ENCODE peak calls at places on chromosomes 2 and 18, in four cellular contexts. R, K, G and H are unnamed samples. For H3K4me1 and H3K36me3, the result is how much of the 10 kb centered on the place peaks cover.

GRCh38 chr2:13996527-13996926 is 636.0 kb upstream of the LRATD1 start:
- DNase-seq in R (no peak), K (no peak), G (no peak), H (no peak)

GRCh38 chr2:222837643-222838056 is 23.2 kb upstream of the ACSL3 start:
- DNase-seq in R (no peak), K (no peak), G (no peak), H (no peak)

GRCh38 chr2:177665948-177666347 is 273.4 kb downstream of the AGPS start:
- DNase-seq in R (no peak), K (no peak), G (no peak), H (no peak)

GRCh38 chr2:10329880-10330699 is 27.4 kb downstream of the HPCAL1 start:
- DNase-seq in R (peak), K (no peak), G (peak), H (peak)

GRCh38 chr18:52392160-52392559 is 52.2 kb downstream of the DCC start:
- DNase-seq in R (no peak), K (no peak), G (no peak), H (no peak)

GRCh38 chr2:136010126-136010525 is 24.7 kb upstream of the DARS1 start:
- DNase-seq in R (no peak), K (no peak), G (no peak), H (no peak)

GRCh38 chr18:58579561-58580047 is 49.3 kb downstream of the ALPK2 start:
- DNase-seq in R (no peak), K (no peak), G (no peak), H (no peak)

GRCh38 chr2:182784777-182785176 is 68.7 kb downstream of the DNAJC10 start:
- DNase-seq in R (peak), K (no peak), G (peak), H (no peak)

GRCh38 chr18:45066868-45067267 is 386.2 kb downstream of the SETBP1 start:
- DNase-seq in R (no peak), K (no peak), G (no peak), H (no peak)

GRCh38 chr2:239661334-239662312 is 260.8 kb upstream of the HDAC4 start:
- DNase-seq in R (no peak), K (no peak), G (no peak), H (no peak)

GRCh38 chr2:205531082-205531481 is 151.2 kb upstream of the NRP2 start:
- DNase-seq in R (no peak), K (no peak), G (no peak), H (no peak)

GRCh38 chr2:72198532-72199241 is 51.0 kb upstream of the CYP26B1 start:
- DNase-seq in R (no peak), K (no peak), G (no peak), H (no peak)

GRCh38 chr2:222903234-222904220 is 42.7 kb downstream of the ACSL3 start:
- DNase-seq in R (peak), K (no peak), G (peak), H (no peak)

GRCh38 chr18:22170421-22171262 is 1.3 kb downstream of the GATA6 start:
- DNase-seq in R (peak), K (peak), G (no peak), H (no peak)

GRCh38 chr2:16773080-16773713 is 107.6 kb upstream of the CYRIA start:
- DNase-seq in R (no peak), K (no peak), G (peak), H (no peak)

GRCh38 chr18:79570266-79571201 is 109.1 kb upstream of the CTDP1 start:
- DNase-seq in R (no peak), K (peak), G (no peak), H (no peak)

GRCh38 chr2:159706385-159706980 is 5.8 kb upstream of the MARCHF7 start:
- DNase-seq in R (peak), K (no peak), G (no peak), H (no peak)

GRCh38 chr2:8256888-8257287 is 425.0 kb upstream of the ID2 start:
- DNase-seq in R (no peak), K (no peak), G (no peak), H (no peak)

GRCh38 chr2:200609027-200609614 is 23.3 kb downstream of the AOX1 start:
- DNase-seq in R (no peak), K (no peak), G (no peak), H (no peak)

GRCh38 chr2:179440642-179441251 is 176.1 kb upstream of the SESTD1 start:
- DNase-seq in R (peak), K (no peak), G (peak), H (no peak)

GRCh38 chr2:207879536-207879935 is 109.8 kb upstream of the FZD5 start:
- DNase-seq in R (no peak), K (no peak), G (no peak), H (no peak)

GRCh38 chr2:219178377-219179175 is 501 bp downstream of the RETREG2 start:
- DNase-seq in R (peak), K (no peak), G (peak), H (peak)

GRCh38 chr2:79985571-79985970 is 319.0 kb downstream of the LRRTM1 start:
- DNase-seq in R (no peak), K (no peak), G (no peak), H (no peak)

DNA sequence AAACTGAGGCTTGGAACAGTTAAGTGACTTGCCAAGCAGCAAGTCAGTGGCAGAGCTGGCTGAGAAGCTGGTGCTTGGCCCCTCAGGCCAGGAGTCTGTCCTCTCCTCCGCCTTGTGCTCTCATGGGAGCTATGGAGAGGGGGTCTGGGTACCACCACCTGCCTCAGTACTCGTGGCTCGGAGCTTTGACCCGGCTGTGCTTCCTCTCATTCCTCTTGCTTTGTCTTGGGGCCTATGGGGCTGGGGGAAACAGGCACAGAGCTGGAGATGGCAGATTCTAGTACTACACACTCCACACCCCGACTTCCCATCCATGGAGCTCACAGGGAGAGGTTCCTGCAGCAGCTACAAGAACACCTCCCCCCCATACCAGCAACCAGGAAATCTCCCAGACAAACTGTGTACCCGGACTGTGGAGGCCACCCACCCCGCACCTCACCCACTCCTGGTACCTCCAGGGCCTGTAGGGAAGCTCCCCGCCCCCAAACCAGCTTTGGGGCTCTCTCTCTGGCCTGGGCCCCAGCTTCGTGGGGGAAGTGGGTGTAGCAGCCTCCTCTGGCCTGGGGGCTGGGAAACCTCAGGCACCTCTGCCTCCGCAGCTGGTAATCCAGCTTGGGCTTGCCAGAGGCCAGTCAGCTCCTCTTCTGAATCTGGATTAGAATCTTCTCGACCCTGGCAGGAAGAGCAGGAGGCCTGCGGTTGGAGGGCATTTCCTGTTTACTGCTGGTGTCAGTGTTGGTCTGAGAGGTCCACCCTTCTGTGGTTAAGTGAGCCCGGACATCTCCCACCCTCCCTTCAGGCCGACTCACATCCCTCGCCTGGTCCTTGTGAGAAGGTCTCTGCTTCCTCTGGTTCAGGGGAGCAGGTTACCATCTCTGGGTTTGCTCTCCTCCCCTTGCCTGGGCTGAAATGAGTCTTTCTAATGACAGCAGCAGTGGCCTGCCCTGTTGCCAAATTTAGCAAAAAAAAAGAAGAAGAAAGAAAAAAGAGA is 22.3 kb upstream of the RHOB start:
- DNase-seq in R (peak), K (no peak), G (peak), H (no peak)
- H3K4me1 ChIP-seq in R (under half), K (under half), G (under half), H (under half)

GRCh38 chr2:95027369-95027720 is 1.8 kb downstream of the MAL start:
- DNase-seq in R (no peak), K (no peak), G (no peak), H (no peak)
- H3K36me3 ChIP-seq in R (under half), K (under half), G (under half), H (under half)

DNA sequence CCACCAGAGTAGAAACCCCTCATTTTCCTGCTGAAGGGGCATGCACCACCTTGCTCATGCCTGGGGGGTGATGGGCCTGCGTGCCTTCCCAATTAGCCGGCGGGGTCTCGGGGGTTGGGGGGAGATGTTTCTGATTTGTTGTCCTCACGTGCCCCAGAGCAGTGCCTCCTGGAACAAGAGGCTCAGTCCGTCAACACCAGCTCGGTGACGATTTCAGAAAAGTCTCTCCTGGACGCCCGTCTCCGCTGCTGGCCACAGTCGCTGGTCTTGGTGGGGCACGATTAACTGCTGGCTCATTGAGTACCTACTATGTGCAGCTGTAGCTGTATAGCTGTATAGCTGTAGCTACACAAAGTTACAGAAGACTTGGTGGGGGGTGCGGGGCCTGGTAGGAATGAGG is 4.4 kb downstream of the ACKR3 start:
- DNase-seq in R (no peak), K (no peak), G (no peak), H (no peak)
- H3K4me3 ChIP-seq in R (no peak), K (no peak), G (no peak), H (no peak)

GRCh38 chr18:3268306-3268705 is 6.4 kb downstream of the MYL12B start:
- DNase-seq in R (no peak), K (no peak), G (no peak), H (no peak)

GRCh38 chr18:3266062-3266608 is 4.2 kb downstream of the MYL12B start:
- DNase-seq in R (no peak), K (no peak), G (no peak), H (no peak)

GRCh38 chr18:3265564-3266033 is 3.7 kb downstream of the MYL12B start:
- DNase-seq in R (no peak), K (no peak), G (no peak), H (no peak)

GRCh38 chr18:3269900-3270299 is 8.0 kb downstream of the MYL12B start:
- DNase-seq in R (no peak), K (no peak), G (no peak), H (no peak)

GRCh38 chr18:3269241-3269640 is 7.3 kb downstream of the MYL12B start:
- DNase-seq in R (no peak), K (no peak), G (no peak), H (no peak)
- H3K4me1 ChIP-seq in R (half or more), K (under half), G (half or more), H (under half)

GRCh38 chr2:189000221-189000620 is 26.0 kb downstream of the COL3A1 start:
- DNase-seq in R (no peak), K (no peak), G (no peak), H (no peak)
- H3K36me3 ChIP-seq in R (under half), K (under half), G (under half), H (under half)

GRCh38 chr2:174145827-174146226 is 102.5 kb downstream of the OLA1 start:
- DNase-seq in R (peak), K (no peak), G (no peak), H (no peak)

GRCh38 chr2:174149530-174149929 is 98.8 kb downstream of the OLA1 start:
- DNase-seq in R (no peak), K (no peak), G (no peak), H (no peak)

GRCh38 chr2:174153757-174154680 is 94.3 kb downstream of the OLA1 start:
- DNase-seq in R (no peak), K (no peak), G (no peak), H (no peak)

DNA sequence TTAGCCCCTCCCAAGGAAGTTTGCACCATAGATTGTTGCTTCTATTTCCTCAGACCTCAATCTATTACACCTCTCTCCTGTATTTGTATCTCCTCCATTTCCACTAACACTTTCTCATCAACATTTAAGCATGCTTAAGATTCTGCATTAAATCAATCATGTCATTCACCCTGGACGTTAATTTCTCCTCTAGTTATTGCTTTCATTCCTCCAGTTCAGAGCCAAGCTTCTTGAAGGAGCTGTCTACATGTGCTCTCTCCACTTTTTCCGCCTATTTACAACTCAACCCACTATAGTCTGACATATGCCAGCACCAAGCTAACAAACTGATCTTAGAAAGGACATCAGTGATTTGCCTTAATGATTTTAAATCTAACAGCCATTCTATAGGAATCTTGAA is 99.5 kb downstream of the OLA1 start:
- DNase-seq in R (no peak), K (no peak), G (no peak), H (no peak)
- H3K4me3 ChIP-seq in R (no peak), K (no peak), G (no peak), H (no peak)

GRCh38 chr2:46550686-46551404 is 71.5 kb downstream of the TMEM247 start:
- DNase-seq in R (no peak), K (no peak), G (no peak), H (no peak)
- H3K4me1 ChIP-seq in R (under half), K (under half), G (half or more), H (under half)